ENCODE peak calls at places on chromosomes 11 and 22, in six cellular contexts. V is IMR-90, P is neuronal stem cell, Q is H1, L is mesendoderm, E is trophoblast cell. J is an unnamed sample. For H3K36me3, the result is how much of the 10 kb centered on the place peaks cover.

GRCh38 chr22:17607891-17608521 is 20.5 kb downstream of the ATP6V1E1 start:
- DNase-seq in V (peak), P (no peak), Q (no peak), L (no peak), E (no peak), J (no peak)

GRCh38 chr11:124193221-124193945 is 10.2 kb downstream of the OR10D3 start:
- DNase-seq in V (no peak), P (no peak), Q (no peak), L (no peak), E (no peak), J (no peak)

GRCh38 chr22:42376721-42377177 is 55.5 kb downstream of the NFAM1 start:
- DNase-seq in V (peak), P (peak), Q (no peak), L (peak), E (no peak), J (peak)

GRCh38 chr11:8739309-8739793 is 56.8 kb downstream of the RPL27A start:
- DNase-seq in V (no peak), P (no peak), Q (no peak), L (no peak), E (no peak), J (no peak)

GRCh38 chr11:69173925-69174591 is 18.3 kb downstream of the SMIM38 start:
- DNase-seq in V (peak), P (no peak), Q (no peak), L (no peak), E (peak), J (no peak)

GRCh38 chr11:111220716-111221115 is 24.8 kb upstream of the POU2AF2 start:
- DNase-seq in V (no peak), P (no peak), Q (no peak), L (no peak), E (no peak), J (no peak)

GRCh38 chr11:103883856-103884255 is 152.6 kb upstream of the DDI1 start:
- DNase-seq in V (no peak), P (no peak), Q (no peak), L (no peak), E (peak), J (no peak)

GRCh38 chr11:2709429-2709828 is 9.6 kb upstream of the KCNQ1OT1 start:
- DNase-seq in V (peak), P (no peak), Q (no peak), L (no peak), E (no peak), J (peak)

GRCh38 chr11:12189543-12190235 is 79.3 kb downstream of the MICAL2 start:
- DNase-seq in V (no peak), P (no peak), Q (no peak), L (no peak), E (peak), J (no peak)

GRCh38 chr11:76665921-76666351 is 4.6 kb downstream of the LRRC32 start:
- DNase-seq in V (no peak), P (no peak), Q (no peak), L (no peak), E (no peak), J (no peak)

GRCh38 chr11:122439911-122440782 is 215.4 kb upstream of the UBASH3B start:
- DNase-seq in V (peak), P (peak), Q (no peak), L (peak), E (peak), J (peak)

GRCh38 chr11:9941991-9942390 is 278.1 kb downstream of the SWAP70 start:
- DNase-seq in V (no peak), P (no peak), Q (no peak), L (no peak), E (no peak), J (no peak)

GRCh38 chr11:62664405-62665074 is 470 bp downstream of the C11orf98 start:
- DNase-seq in V (peak), P (no peak), Q (no peak), L (peak), E (peak), J (no peak)

GRCh38 chr11:134401825-134402809 is 9.9 kb downstream of the B3GAT1 start:
- DNase-seq in V (no peak), P (no peak), Q (no peak), L (no peak), E (no peak), J (no peak)

GRCh38 chr11:121687961-121688566 is 235.3 kb upstream of the SORL1-AS1 start:
- DNase-seq in V (peak), P (no peak), Q (no peak), L (peak), E (no peak), J (peak)

GRCh38 chr22:50506611-50507420 is 686 bp downstream of the LMF2 start:
- DNase-seq in V (no peak), P (no peak), Q (no peak), L (no peak), E (peak), J (peak)

GRCh38 chr11:69261116-69261515 is 32.8 kb upstream of the MYEOV start:
- DNase-seq in V (no peak), P (no peak), Q (no peak), L (no peak), E (no peak), J (no peak)

GRCh38 chr11:99739464-99740089 is 718.8 kb downstream of the CNTN5 start:
- DNase-seq in V (peak), P (peak), Q (peak), L (peak), E (no peak), J (peak)

GRCh38 chr11:73129198-73129597 is 12.9 kb downstream of the FCHSD2 start:
- DNase-seq in V (no peak), P (no peak), Q (no peak), L (no peak), E (no peak), J (no peak)

GRCh38 chr11:62149986-62150886 is 26.4 kb downstream of the INCENP start:
- DNase-seq in V (no peak), P (no peak), Q (no peak), L (no peak), E (no peak), J (no peak)

GRCh38 chr11:17508306-17508705 is 31.7 kb upstream of the ABCC8 start:
- DNase-seq in V (no peak), P (no peak), Q (no peak), L (no peak), E (peak), J (no peak)

GRCh38 chr22:44204937-44205712 is 24.4 kb downstream of the PARVG start:
- DNase-seq in V (no peak), P (no peak), Q (no peak), L (no peak), E (no peak), J (no peak)

GRCh38 chr22:45881524-45881875 is 95.5 kb downstream of the WNT7B start:
- DNase-seq in V (no peak), P (no peak), Q (no peak), L (no peak), E (no peak), J (no peak)

GRCh38 chr11:78140392-78141077 is 1.1 kb upstream of the ALG8 start:
- DNase-seq in V (no peak), P (no peak), Q (no peak), L (no peak), E (no peak), J (no peak)

GRCh38 chr11:78139422-78140391 is at the start of gene ALG8:
- DNase-seq in V (peak), P (peak), Q (peak), L (peak), E (peak), J (peak)

GRCh38 chr11:78138281-78138680 is 1.1 kb downstream of the ALG8 start:
- DNase-seq in V (peak), P (no peak), Q (no peak), L (no peak), E (no peak), J (no peak)

GRCh38 chr11:78138694-78139421 is 568 bp downstream of the ALG8 start:
- DNase-seq in V (peak), P (peak), Q (no peak), L (peak), E (peak), J (peak)
- H3K4ac ChIP-seq in V (peak), P (no peak), Q (peak), L (peak), E (peak), J (peak)

DNA sequence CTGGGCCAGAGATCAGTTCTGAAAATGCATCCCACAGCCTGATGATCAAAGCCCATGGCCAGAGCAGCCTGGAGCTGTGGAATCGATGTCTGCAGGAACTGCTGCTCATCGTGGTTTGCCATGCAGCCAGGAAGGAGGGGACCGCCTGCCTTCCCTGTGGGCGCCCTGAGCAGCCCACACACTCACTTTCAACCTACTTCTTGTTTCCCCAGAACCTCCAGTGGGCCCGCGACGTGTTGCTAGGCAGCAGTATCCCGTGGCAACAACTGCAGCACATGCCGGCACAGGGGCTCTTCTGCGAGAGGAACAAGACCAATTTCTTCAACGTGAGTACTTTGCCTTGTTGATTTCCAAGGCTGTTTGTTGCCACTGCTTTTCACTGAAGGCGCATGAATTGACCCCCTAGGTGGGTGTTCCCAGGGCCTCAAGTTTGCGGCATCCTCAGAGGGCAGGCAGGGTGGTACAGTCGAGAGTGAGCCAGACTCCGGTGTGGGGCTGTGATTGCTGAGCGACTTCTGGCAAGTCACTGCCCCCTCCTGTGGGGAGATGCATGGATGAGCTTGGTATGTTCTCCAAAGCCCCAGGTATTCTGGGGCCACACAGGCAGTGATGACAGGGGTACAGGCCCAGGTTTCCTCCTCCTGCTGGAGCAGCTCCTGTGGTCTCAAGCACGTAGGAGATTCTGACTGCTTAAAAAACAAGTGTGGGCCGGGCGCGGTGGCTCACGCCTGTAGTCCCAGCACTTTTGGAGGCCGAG is 47.0 kb upstream of the SUSD2 start:
- DNase-seq in V (no peak), P (peak), Q (no peak), L (peak), E (no peak), J (no peak)
- H3K36me3 ChIP-seq in V (under half), P (under half), Q (under half), L (under half), E (under half), J (under half)

DNA sequence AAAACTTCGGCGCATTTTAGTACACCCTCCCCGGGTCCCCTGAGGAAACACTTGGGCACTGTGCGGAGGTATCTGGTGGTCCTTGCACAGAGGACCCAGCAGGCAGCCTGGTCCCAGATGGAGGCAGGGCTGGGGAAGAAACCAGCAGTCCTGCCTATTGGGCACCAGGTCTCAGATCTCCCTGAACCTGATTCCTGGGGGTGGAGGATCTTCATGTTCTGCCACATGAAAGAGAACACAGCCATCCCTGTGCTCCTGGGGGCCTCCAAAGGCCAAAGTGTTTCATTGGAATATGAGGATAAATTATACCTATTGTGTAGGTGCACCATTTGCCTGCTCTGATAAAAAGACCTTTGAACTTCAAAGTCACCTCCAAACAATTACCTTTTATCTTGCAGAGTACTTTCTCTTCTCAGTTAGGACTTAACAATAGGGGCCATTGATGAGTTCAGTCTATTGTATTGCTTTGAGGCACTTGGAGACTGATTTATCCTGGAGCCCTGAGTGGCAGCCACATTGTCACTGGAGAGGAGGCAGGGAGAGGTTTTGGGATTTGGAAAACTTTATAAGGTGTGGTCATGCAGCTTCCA is 1.8 kb downstream of the RCN1 start:
- DNase-seq in V (no peak), P (peak), Q (no peak), L (peak), E (no peak), J (no peak)
- H3K4ac ChIP-seq in V (peak), P (no peak), Q (no peak), L (no peak), E (peak), J (no peak)

DNA sequence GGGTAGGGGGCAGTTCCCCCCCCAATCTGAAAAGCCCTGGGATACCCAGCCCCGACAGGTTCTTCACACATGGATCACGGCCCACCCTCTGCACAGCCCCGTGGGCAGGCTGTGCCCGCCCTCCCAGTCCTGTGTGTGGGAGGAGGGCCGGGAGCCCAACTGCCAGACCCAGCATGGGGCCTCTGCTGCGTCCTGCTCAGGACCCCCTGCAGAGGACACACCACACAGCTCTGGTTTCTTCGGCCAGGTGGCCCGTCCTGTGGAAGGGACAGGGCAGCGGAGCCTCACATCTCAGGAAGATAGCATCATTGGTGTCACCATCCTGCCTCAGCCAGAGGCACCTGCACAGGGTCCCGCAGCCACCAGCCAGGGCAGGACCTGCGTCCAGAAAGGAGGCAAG is 396.0 kb downstream of the TBC1D22A start:
- DNase-seq in V (no peak), P (no peak), Q (no peak), L (no peak), E (no peak), J (no peak)
- H3K36me3 ChIP-seq in V (under half), P (under half), Q (under half), L (under half), E (under half), J (under half)

GRCh38 chr22:36457688-36458450 is 23.6 kb downstream of the TXN2 start:
- DNase-seq in V (no peak), P (no peak), Q (no peak), L (no peak), E (no peak), J (peak)

GRCh38 chr22:36454916-36455570 is 26.4 kb downstream of the TXN2 start:
- DNase-seq in V (peak), P (peak), Q (peak), L (peak), E (peak), J (peak)

GRCh38 chr22:36453855-36454378 is 27.5 kb downstream of the TXN2 start:
- DNase-seq in V (no peak), P (no peak), Q (no peak), L (no peak), E (no peak), J (no peak)

GRCh38 chr22:36456459-36456835 is 25.0 kb downstream of the TXN2 start:
- DNase-seq in V (no peak), P (no peak), Q (no peak), L (no peak), E (no peak), J (no peak)

DNA sequence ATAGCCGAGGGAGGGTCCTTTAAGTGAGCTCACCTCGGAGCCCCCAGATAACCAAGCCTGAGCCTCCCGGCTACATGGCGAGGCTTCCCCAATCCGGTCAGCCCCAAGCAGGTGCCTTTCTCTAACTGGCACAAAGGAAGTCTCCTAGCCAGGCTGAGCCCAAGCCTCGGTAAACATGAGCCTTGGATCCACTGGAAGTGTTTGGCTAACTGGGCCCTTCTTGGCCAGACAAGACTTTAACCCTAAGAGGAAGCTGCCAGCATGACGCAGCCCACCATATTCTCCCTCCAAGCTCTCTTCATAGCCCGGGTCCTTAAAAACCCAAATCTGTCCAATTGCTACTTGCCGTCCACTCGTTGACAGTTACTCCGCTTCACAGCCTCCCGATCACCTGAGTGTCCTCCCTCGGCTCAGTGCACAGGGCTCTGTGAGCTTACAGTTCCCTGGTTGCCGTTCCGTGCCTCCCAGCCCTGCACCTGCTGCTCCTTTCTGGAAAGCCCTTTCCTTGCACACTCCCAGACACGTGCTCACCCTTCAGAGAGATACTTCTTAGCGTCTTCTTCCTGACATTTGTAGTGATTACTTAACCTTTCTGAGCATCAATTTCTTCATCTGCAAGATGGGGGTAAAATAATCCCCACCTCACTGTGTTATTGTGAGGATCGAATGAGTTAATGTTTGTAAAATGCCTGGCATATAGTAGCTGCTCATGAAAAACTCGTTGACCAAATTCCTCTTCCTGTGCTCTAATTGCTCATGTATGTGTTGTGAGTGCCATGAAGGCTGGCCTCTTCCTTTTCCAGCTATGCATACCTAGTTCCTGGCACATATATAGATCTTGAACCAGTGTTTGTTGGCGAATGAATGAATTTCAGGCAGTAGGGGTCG is 25.6 kb downstream of the TXN2 start:
- DNase-seq in V (no peak), P (no peak), Q (no peak), L (no peak), E (no peak), J (no peak)
- H3K4ac ChIP-seq in V (peak), P (no peak), Q (no peak), L (peak), E (peak), J (peak)

DNA sequence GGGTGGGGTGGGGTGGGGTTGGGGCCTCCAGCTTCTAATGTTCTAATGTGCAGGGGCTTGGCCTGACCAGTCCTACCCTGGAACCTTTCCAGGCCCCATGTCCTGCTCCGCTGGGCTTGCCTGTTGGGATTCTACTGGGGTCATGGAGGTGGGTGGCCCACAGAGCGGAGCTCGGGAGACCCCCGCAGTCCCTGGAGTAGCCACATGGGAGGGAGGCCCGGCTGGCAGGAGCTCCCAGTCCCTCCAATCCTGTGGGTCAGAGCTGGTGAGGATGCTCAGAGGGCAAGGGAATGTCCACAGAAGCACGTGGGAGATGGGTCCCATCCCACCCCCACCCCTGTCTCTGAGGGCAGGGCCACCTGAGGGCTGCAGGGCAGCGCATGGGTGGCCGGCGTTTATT is 2.9 kb downstream of the SEPTIN5 start:
- DNase-seq in V (no peak), P (no peak), Q (no peak), L (no peak), E (no peak), J (no peak)
- H3K36me3 ChIP-seq in V (under half), P (under half), Q (under half), L (under half), E (under half), J (under half)

GRCh38 chr22:29786026-29786425 is 18.9 kb downstream of the UQCR10 start:
- DNase-seq in V (no peak), P (no peak), Q (no peak), L (no peak), E (no peak), J (no peak)

GRCh38 chr22:29788339-29789279 is 21.4 kb downstream of the UQCR10 start:
- DNase-seq in V (no peak), P (no peak), Q (no peak), L (no peak), E (peak), J (no peak)

GRCh38 chr22:29787371-29787980 is 20.3 kb downstream of the UQCR10 start:
- DNase-seq in V (no peak), P (no peak), Q (no peak), L (no peak), E (peak), J (no peak)

GRCh38 chr22:29793396-29793795 is 26.2 kb downstream of the UQCR10 start:
- DNase-seq in V (no peak), P (no peak), Q (no peak), L (no peak), E (no peak), J (no peak)

DNA sequence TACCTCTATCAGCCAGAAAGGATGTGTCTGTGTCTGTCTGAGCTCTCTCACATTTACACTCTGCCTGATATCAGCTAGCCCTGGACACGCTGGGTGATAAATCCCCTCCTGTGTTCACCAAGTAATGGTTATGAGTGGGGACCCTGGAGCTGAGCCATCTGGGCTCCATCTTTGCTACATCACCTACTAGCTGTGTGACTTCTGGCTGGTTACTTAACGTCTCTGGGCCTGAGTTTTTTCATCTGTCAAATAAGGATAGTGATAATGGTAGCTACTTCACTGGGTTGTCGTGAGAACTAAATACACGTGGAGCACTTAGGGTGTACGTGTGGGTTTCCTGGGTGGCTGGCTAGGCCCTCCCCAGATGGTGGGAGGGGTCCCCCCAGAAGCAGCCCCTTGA is 22.9 kb downstream of the UQCR10 start:
- DNase-seq in V (no peak), P (no peak), Q (no peak), L (no peak), E (no peak), J (no peak)
- H3K4ac ChIP-seq in V (no peak), P (no peak), Q (no peak), L (no peak), E (no peak), J (no peak)

DNA sequence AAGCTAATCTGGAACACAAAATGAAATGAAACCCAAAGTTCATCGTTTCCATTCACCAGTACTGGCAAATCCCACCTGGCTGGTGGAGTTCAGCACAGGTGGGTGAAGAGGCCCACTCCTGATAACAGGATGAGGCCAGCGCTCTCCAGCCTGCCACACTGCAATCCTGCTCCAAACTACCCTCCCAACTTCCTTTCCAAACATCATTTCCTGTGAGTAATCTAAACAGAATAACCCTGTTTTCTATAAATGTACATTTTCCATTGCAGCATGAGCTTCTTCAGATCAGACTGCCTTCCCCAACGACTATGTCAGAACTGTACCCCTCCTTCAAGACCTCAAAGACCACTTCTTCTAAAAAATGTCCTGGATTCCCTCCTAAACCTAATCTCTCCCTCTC is 15.9 kb upstream of the NFRKB start:
- DNase-seq in V (peak), P (no peak), Q (no peak), L (no peak), E (no peak), J (peak)
- H3K36me3 ChIP-seq in V (under half), P (under half), Q (under half), L (under half), E (under half), J (half or more)

J was measured in mesenchymal stem cell.